ENCODE peak calls at places on chromosomes 7 and 10, in nine cellular contexts. N is esophagus squamous epithelium, G is fibroblast of lung, H is body of pancreas, A is MM.1S, B is OCI-LY7, Q is heart right ventricle, J is small intestine, Z is pancreas. V is an unnamed sample. For H3K36me3, the result is how much of the 10 kb centered on the place peaks cover.

GRCh38 chr10:24235471-24235870 is 26.5 kb downstream of the KIAA1217 start:
- DNase-seq in N (no peak), Q (no peak), H (no peak), G (no peak), Z (no peak), J (no peak), A (no peak), B (no peak), V (no peak)

GRCh38 chr7:45069444-45070253 is 19.1 kb downstream of the NACAD start:
- DNase-seq in Q (no peak), N (no peak), A (no peak), G (no peak), H (no peak), B (no peak), J (no peak), Z (no peak), V (no peak)

GRCh38 chr7:132197772-132198171 is 378.5 kb downstream of the PLXNA4 start:
- DNase-seq in J (no peak), Z (no peak), B (no peak), G (no peak), H (no peak), Q (no peak), N (no peak), A (no peak), V (no peak)

GRCh38 chr10:43417950-43418768 is 9.2 kb upstream of the HNRNPF start:
- DNase-seq in H (no peak), Q (no peak), J (no peak), A (peak), B (peak), N (no peak), G (no peak), Z (no peak), V (no peak)

GRCh38 chr7:53245721-53246120 is 210.3 kb downstream of the POM121L12 start:
- DNase-seq in Q (no peak), H (no peak), B (no peak), J (no peak), G (no peak), N (no peak), A (peak), Z (no peak), V (no peak)

GRCh38 chr7:41869596-41869995 is 166.7 kb upstream of the INHBA start:
- DNase-seq in J (no peak), Q (no peak), A (no peak), N (no peak), H (no peak), Z (no peak), B (no peak), G (peak), V (no peak)

GRCh38 chr10:71396714-71397339 is at the start of gene CDH23:
- DNase-seq in G (no peak), A (no peak), Q (peak), H (no peak), J (no peak), N (no peak), Z (no peak), B (no peak), V (peak)

GRCh38 chr7:15801565-15801964 is 115.1 kb upstream of the MEOX2 start:
- DNase-seq in H (no peak), Q (no peak), B (no peak), A (no peak), Z (no peak), N (no peak), G (peak), J (no peak), V (no peak)

GRCh38 chr7:27176962-27177794 is 3.1 kb upstream of the HOXA10 start:
- DNase-seq in Q (no peak), N (no peak), J (no peak), B (no peak), G (no peak), A (no peak), H (peak), Z (peak), V (peak)

GRCh38 chr10:17006631-17007161 is 122.9 kb downstream of the CUBN start:
- DNase-seq in A (no peak), H (no peak), J (no peak), Q (no peak), N (no peak), B (no peak), Z (no peak), G (peak), V (no peak)

GRCh38 chr7:46383605-46384004 is 462.5 kb upstream of the IGFBP3 start:
- DNase-seq in Q (no peak), Z (no peak), A (no peak), J (no peak), N (no peak), B (no peak), G (peak), H (no peak), V (no peak)

GRCh38 chr7:41046221-41046761 is 656.6 kb downstream of the INHBA start:
- DNase-seq in A (no peak), G (peak), N (no peak), Z (no peak), H (no peak), J (no peak), Q (peak), B (no peak), V (no peak)

GRCh38 chr10:132650611-132651250 is 113.1 kb downstream of the INPP5A start:
- DNase-seq in B (no peak), G (no peak), J (no peak), N (no peak), Z (no peak), Q (no peak), A (no peak), H (no peak), V (no peak)

GRCh38 chr10:89392974-89393373 is 551 bp downstream of the IFIT1 start:
- DNase-seq in Q (no peak), J (no peak), A (peak), B (no peak), H (no peak), G (peak), N (no peak), Z (no peak), V (peak)

GRCh38 chr7:1692500-1693418 is 22.7 kb downstream of the ELFN1 start:
- DNase-seq in N (no peak), G (no peak), A (no peak), B (no peak), Q (no peak), Z (no peak), J (no peak), H (peak), V (no peak)

GRCh38 chr10:99369126-99369525 is 40.0 kb downstream of the CNNM1 start:
- DNase-seq in B (no peak), J (no peak), Z (no peak), N (no peak), H (no peak), A (no peak), G (no peak), Q (no peak), V (no peak)

GRCh38 chr10:127151541-127151940 is 44.9 kb downstream of the INSYN2A start:
- DNase-seq in N (no peak), Z (no peak), J (no peak), G (no peak), Q (no peak), A (no peak), B (no peak), H (no peak), V (no peak)

GRCh38 chr10:96097865-96098264 is 32.2 kb upstream of the ZNF518A start:
- DNase-seq in B (no peak), Q (no peak), H (no peak), Z (no peak), N (no peak), J (no peak), A (no peak), G (no peak), V (no peak)

GRCh38 chr7:6323936-6324701 is 51.7 kb upstream of the CYTH3 start:
- DNase-seq in N (no peak), Q (no peak), B (no peak), A (no peak), Z (no peak), H (no peak), J (no peak), G (no peak), V (no peak)

GRCh38 chr10:17216901-17217395 is 11.1 kb upstream of the VIM start:
- DNase-seq in A (no peak), N (no peak), Q (no peak), G (no peak), Z (no peak), H (no peak), B (no peak), J (no peak), V (no peak)

GRCh38 chr7:28575241-28575643 is 162.9 kb downstream of the CREB5 start:
- DNase-seq in A (no peak), G (peak), H (no peak), B (no peak), Q (no peak), Z (no peak), J (no peak), N (no peak), V (no peak)

GRCh38 chr7:137157256-137157655 is 186.3 kb downstream of the PTN start:
- DNase-seq in G (no peak), H (no peak), B (no peak), Z (no peak), Q (no peak), J (no peak), N (no peak), A (no peak), V (no peak)

GRCh38 chr7:156792611-156793010 is 100.4 kb downstream of the LMBR1 start:
- DNase-seq in J (no peak), G (no peak), A (no peak), N (no peak), B (no peak), Z (no peak), Q (no peak), H (no peak), V (no peak)

GRCh38 chr7:22300839-22301238 is 56.1 kb downstream of the RAPGEF5 start:
- DNase-seq in N (no peak), J (no peak), A (no peak), Z (no peak), B (no peak), Q (no peak), H (no peak), G (no peak), V (no peak)

GRCh38 chr7:17300012-17300411 is 1.6 kb downstream of the AHR start:
- DNase-seq in B (no peak), G (no peak), H (no peak), J (no peak), A (no peak), Z (no peak), N (no peak), Q (no peak), V (no peak)

GRCh38 chr7:17297243-17297642 is 1.2 kb upstream of the AHR start:
- DNase-seq in N (no peak), Q (no peak), J (peak), H (no peak), G (no peak), Z (no peak), B (no peak), A (no peak), V (no peak)

GRCh38 chr7:17298840-17299476 is 506 bp downstream of the AHR start:
- DNase-seq in N (no peak), Q (peak), G (no peak), J (peak), Z (peak), B (no peak), H (peak), A (peak), V (peak)

GRCh38 chr7:17299477-17299991 is 1.1 kb downstream of the AHR start:
- DNase-seq in G (peak), N (no peak), J (peak), H (no peak), B (no peak), Z (no peak), Q (no peak), A (peak), V (no peak)

DNA sequence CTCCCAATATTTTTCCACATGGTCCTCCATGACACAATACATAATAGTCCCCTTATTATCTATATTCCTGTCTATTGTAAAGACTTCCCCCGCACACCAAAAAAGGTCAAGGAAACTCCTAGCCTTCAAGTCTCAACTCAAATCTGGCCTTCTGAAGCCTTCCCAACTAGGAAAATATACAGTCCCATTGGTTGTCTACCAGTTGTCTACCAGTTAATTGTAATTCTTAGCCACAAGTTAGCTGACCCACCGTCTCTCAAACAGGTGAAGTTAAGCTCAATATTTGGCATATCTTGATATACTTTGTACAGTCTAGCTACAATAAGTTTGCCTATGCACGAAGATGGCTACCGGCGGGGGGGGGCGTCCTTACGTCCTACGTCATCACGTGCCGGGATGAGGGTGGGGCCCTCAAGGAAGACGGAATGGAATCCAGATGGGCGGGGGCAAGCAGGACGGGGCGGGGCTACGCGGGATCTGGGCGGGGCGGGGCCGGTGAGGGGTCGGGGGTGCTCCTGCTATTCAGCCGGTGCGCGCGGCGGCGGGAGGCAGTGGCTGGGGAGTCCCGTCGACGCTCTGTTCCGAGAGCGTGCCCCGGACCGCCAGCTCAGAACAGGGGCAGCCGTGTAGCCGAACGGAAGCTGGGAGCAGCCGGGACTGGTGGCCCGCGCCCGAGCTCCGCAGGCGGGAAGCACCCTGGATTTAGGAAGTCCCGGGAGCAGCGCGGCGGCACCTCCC is at the start of gene AHR:
- DNase-seq in J (peak), A (peak), N (peak), G (peak), H (peak), Q (peak), Z (peak), B (peak), V (peak)
- H3K36me3 ChIP-seq in J (under half), A (under half), N (under half), G (under half), H (under half), Q (under half), Z (under half), B (under half), V (under half)

DNA sequence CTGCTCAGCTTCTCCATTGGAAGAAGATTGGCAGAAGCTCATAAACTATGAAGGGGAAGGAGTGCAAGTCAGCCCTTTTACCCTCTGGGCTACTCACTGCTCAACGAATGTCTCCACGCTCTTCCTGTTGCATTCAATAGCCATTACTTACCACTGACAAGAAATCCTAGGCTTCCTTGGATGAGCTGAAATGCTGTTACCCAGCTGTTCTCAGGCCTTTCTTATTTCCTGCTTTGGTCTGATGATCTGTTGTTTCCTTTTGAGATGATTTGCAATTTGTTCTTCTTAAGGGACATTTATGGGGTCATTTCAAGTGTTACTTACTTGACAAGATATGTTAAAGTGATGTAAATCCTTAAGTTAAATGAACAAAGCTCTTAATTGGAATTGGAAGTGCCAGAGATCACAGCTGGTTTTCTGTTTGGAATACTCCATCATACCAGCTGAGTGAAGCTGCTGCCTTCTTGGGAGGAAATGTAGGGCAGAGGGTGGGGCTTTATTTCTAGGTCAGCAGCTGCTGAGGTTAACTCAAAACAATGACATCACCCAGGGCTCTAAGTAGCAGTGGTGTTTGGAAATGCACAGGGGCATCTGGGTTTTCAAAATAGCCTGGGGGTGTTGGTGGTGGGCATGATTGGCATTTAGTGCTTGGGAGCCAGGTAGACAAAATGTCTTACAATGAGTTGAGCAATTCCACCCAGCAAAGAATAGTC is 169.9 kb downstream of the PRKCQ start:
- DNase-seq in Z (no peak), Q (no peak), N (no peak), J (peak), A (peak), H (no peak), B (no peak), G (peak), V (peak)
- H3K27ac ChIP-seq in Z (no peak), Q (peak), N (peak), J (no peak), A (no peak), H (no peak), B (no peak), G (no peak), V (peak)

GRCh38 chr10:92108120-92108519 is 182.8 kb downstream of the CPEB3 start:
- DNase-seq in H (no peak), G (no peak), A (no peak), N (no peak), Q (no peak), B (no peak), Z (no peak), J (no peak), V (no peak)

GRCh38 chr10:92110039-92110794 is 180.7 kb downstream of the CPEB3 start:
- DNase-seq in A (no peak), J (no peak), Z (no peak), Q (no peak), G (peak), H (no peak), B (no peak), N (no peak), V (no peak)

GRCh38 chr10:92112462-92112861 is 178.4 kb downstream of the CPEB3 start:
- DNase-seq in N (no peak), H (no peak), Q (no peak), B (no peak), G (no peak), J (no peak), A (peak), Z (no peak), V (no peak)

GRCh38 chr10:92111336-92111939 is 179.4 kb downstream of the CPEB3 start:
- DNase-seq in N (no peak), B (no peak), J (no peak), G (no peak), Z (no peak), A (no peak), Q (no peak), H (no peak), V (no peak)

GRCh38 chr10:92108747-92109146 is 182.1 kb downstream of the CPEB3 start:
- DNase-seq in A (no peak), B (no peak), N (no peak), Q (no peak), J (no peak), Z (no peak), H (no peak), G (no peak), V (no peak)
- H3K36me3 ChIP-seq in A (under half), B (under half), N (under half), Q (under half), J (under half), Z (under half), H (under half), G (under half), V (under half)

DNA sequence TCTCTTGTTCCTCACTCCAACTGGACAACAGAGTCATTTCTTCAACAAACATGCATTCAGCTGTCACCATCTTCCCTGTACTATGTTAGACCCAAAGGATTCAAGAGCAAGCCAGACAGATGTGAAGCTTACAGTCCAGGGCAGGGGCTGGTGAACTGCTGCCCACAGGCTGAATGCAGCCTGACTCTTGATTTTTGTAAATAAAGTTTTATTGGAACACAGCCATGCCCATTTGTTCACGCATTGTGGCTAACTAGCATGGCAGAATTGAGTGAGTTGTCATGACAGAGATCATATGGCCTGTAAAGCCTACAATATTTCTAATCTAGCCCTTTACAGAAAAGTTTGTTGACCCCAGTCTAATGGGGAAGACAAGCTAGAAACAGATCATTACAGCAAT is 208.7 kb downstream of the EMX2 start:
- DNase-seq in Q (no peak), G (no peak), Z (no peak), J (no peak), B (no peak), H (no peak), N (no peak), A (no peak), V (no peak)
- H3K27ac ChIP-seq in Q (no peak), G (no peak), Z (no peak), J (no peak), B (no peak), H (no peak), N (no peak), A (no peak), V (no peak)

DNA sequence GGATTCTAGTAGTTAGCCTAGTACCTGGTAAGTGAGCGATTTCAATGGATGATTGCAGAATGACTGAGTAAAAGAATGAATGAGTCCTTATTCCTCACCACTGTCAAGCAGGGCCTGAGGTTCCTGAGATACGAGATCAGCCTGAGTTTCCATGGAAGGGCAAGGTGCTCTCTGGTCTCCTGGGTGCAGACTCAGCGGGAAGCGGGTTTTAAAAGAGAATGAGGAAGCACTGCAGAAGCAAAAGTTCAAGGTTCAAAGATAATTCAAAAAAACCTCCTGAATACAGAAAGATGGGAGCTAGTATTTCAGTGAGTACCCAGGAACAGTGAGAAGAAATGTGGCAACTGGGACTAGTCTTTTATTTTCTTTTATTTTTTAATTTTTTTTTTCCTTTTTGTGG is 4.3 kb downstream of the ZNF3 start:
- DNase-seq in B (no peak), N (no peak), J (peak), Z (no peak), A (no peak), Q (no peak), G (no peak), H (no peak), V (no peak)
- H3K36me3 ChIP-seq in B (half or more), N (under half), J (under half), Z (half or more), A (under half), Q (half or more), G (under half), H (under half), V (under half)

GRCh38 chr7:83162402-83163256 is at the start of gene PCLO:
- DNase-seq in G (peak), J (peak), Q (peak), Z (peak), A (peak), H (peak), B (peak), N (no peak), V (peak)
- H3K27ac ChIP-seq in G (no peak), J (peak), Q (no peak), Z (peak), A (peak), H (peak), B (no peak), N (peak), V (no peak)

GRCh38 chr7:148793590-148793989 is 90.5 kb downstream of the EZH2 start:
- DNase-seq in B (no peak), G (peak), Z (no peak), H (no peak), N (no peak), A (no peak), Q (no peak), J (no peak), V (no peak)
- H3K36me3 ChIP-seq in B (half or more), G (under half), Z (half or more), H (under half), N (under half), A (half or more), Q (half or more), J (under half), V (under half)

V was measured in uterus.